ENCODE peak calls at places on chromosomes 2 and 18, in eight cellular contexts. I is stimulated activated naive B cell treated with anti-CD40 and anti-IgM and Interleukin-4, amounts not matched to agents 10 μg/mL and 1 μg/mL and 100 μg/mL, for 72 hours; D is activated B cell treated with CpG ODN at 0.5 μM for 24 hours; U is amniotic stem cell; N is pons; G is HS-27A; K is thoracic aorta; W is CD4-positive, CD25-positive, alpha-beta regulatory T cell. A is an unnamed sample.

GRCh38 chr2:2597712-2598111 is 266.6 kb upstream of the MYT1L start:
- DNase-seq in I (no peak), D (no peak), U (no peak), N (no peak), G (no peak), K (no peak), W (no peak), A (no peak)

GRCh38 chr18:24274822-24275221 is 122.8 kb downstream of the OSBPL1A start:
- DNase-seq in I (no peak), D (no peak), U (no peak), N (no peak), G (no peak), K (no peak), W (no peak), A (no peak)

GRCh38 chr2:238947920-238948710 is 100.2 kb downstream of the TWIST2 start:
- DNase-seq in I (no peak), D (no peak), U (peak; percentile 33), N (peak; percentile 36), G (no peak), K (no peak), W (no peak), A (no peak)

GRCh38 chr2:85792783-85793441 is 39.1 kb downstream of the ATOH8 start:
- DNase-seq in I (no peak), D (no peak), U (no peak), N (no peak), G (peak; percentile 95), K (no peak), W (no peak), A (no peak)

GRCh38 chr2:2134037-2134436 is 197.0 kb downstream of the MYT1L start:
- DNase-seq in I (no peak), D (no peak), U (no peak), N (no peak), G (no peak), K (no peak), W (no peak), A (no peak)

GRCh38 chr2:108988076-108988795 is 784 bp downstream of the EDAR start:
- DNase-seq in I (no peak), D (no peak), U (no peak), N (no peak), G (no peak), K (no peak), W (no peak), A (no peak)

GRCh38 chr2:39416172-39416571 is 20.9 kb downstream of the MAP4K3 start:
- DNase-seq in I (no peak), D (no peak), U (no peak), N (no peak), G (no peak), K (no peak), W (no peak), A (no peak)

GRCh38 chr2:124165698-124166097 is 140.6 kb downstream of the CNTNAP5 start:
- DNase-seq in I (no peak), D (no peak), U (no peak), N (no peak), G (no peak), K (no peak), W (no peak), A (no peak)

GRCh38 chr18:27844416-27844792 is 332.5 kb downstream of the CDH2 start:
- DNase-seq in I (no peak), D (no peak), U (no peak), N (no peak), G (no peak), K (no peak), W (no peak), A (no peak)

GRCh38 chr2:81852651-81853050 is 1548.1 kb upstream of the LRRTM1 start:
- DNase-seq in I (no peak), D (no peak), U (no peak), N (no peak), G (no peak), K (no peak), W (no peak), A (no peak)

GRCh38 chr2:49224426-49225010 is 70.2 kb upstream of the FSHR start:
- DNase-seq in I (no peak), D (no peak), U (no peak), N (no peak), G (no peak), K (no peak), W (no peak), A (no peak)

GRCh38 chr18:56235061-56235772 is 403.2 kb downstream of the TXNL1 start:
- DNase-seq in I (peak; percentile 47), D (peak; percentile 28), U (no peak), N (no peak), G (no peak), K (no peak), W (no peak), A (no peak)

GRCh38 chr2:14614011-14614410 is 18.5 kb upstream of the LRATD1 start:
- DNase-seq in I (no peak), D (no peak), U (no peak), N (no peak), G (no peak), K (no peak), W (no peak), A (no peak)

GRCh38 chr2:3131636-3132326 is 245.8 kb downstream of the EIPR1 start:
- DNase-seq in I (no peak), D (no peak), U (no peak), N (no peak), G (no peak), K (no peak), W (no peak), A (no peak)

GRCh38 chr18:63905361-63905760 is 2.4 kb upstream of the SERPINB10 start:
- DNase-seq in I (no peak), D (no peak), U (no peak), N (no peak), G (no peak), K (no peak), W (no peak), A (no peak)

GRCh38 chr2:196551014-196551413 is 88.5 kb upstream of the CCDC150 start:
- DNase-seq in I (no peak), D (no peak), U (no peak), N (no peak), G (no peak), K (no peak), W (no peak), A (no peak)

GRCh38 chr18:22032392-22032961 is 136.9 kb upstream of the GATA6 start:
- DNase-seq in I (no peak), D (no peak), U (peak; percentile 54), N (no peak), G (peak; percentile 76), K (no peak), W (no peak), A (no peak)

GRCh38 chr2:68806511-68807109 is 64.6 kb downstream of the BMP10 start:
- DNase-seq in I (no peak), D (no peak), U (no peak), N (no peak), G (no peak), K (no peak), W (no peak), A (no peak)

GRCh38 chr2:45067859-45068642 is 58.8 kb upstream of the SIX2 start:
- DNase-seq in I (no peak), D (no peak), U (no peak), N (peak; percentile 2), G (no peak), K (no peak), W (no peak), A (no peak)

GRCh38 chr2:166179201-166179600 is 51.4 kb upstream of the SCN1A start:
- DNase-seq in I (no peak), D (no peak), U (no peak), N (no peak), G (no peak), K (no peak), W (no peak), A (no peak)

GRCh38 chr2:158407031-158407430 is 49.5 kb downstream of the CCDC148 start:
- DNase-seq in I (no peak), D (no peak), U (no peak), N (no peak), G (no peak), K (no peak), W (no peak), A (no peak)

GRCh38 chr2:29726976-29727375 is 194.4 kb downstream of the ALK start:
- DNase-seq in I (no peak), D (no peak), U (no peak), N (no peak), G (no peak), K (no peak), W (no peak), A (no peak)

GRCh38 chr18:5431836-5432575 is 111.8 kb downstream of the EPB41L3 start:
- DNase-seq in I (no peak), D (no peak), U (no peak), N (no peak), G (no peak), K (no peak), W (no peak), A (no peak)

GRCh38 chr18:2716394-2717326 is 61.1 kb downstream of the SMCHD1 start:
- DNase-seq in I (no peak), D (no peak), U (no peak), N (peak; percentile 14), G (no peak), K (no peak), W (no peak), A (no peak)

GRCh38 chr18:79707239-79707638 is 27.6 kb downstream of the CTDP1 start:
- DNase-seq in I (no peak), D (no peak), U (no peak), N (no peak), G (no peak), K (no peak), W (no peak), A (no peak)

GRCh38 chr2:219087371-219087770 is 26.6 kb upstream of the IHH start:
- DNase-seq in I (no peak), D (no peak), U (no peak), N (no peak), G (no peak), K (no peak), W (no peak), A (no peak)

GRCh38 chr2:74975016-74975415 is 16.6 kb downstream of the POLE4 start:
- DNase-seq in I (no peak), D (no peak), U (no peak), N (no peak), G (no peak), K (no peak), W (no peak), A (no peak)

GRCh38 chr2:16013571-16013970 is 73.2 kb downstream of the MYCN start:
- DNase-seq in I (no peak), D (no peak), U (no peak), N (no peak), G (no peak), K (no peak), W (no peak), A (no peak)

GRCh38 chr2:173872714-173873113 is 92.5 kb downstream of the SP3 start:
- DNase-seq in I (no peak), D (no peak), U (no peak), N (no peak), G (no peak), K (no peak), W (no peak), A (no peak)

GRCh38 chr2:239464166-239465016 is 63.6 kb upstream of the HDAC4 start:
- DNase-seq in I (no peak), D (peak; percentile 13), U (no peak), N (no peak), G (no peak), K (no peak), W (no peak), A (no peak)

GRCh38 chr2:179239194-179239593 is 25.4 kb downstream of the SESTD1 start:
- DNase-seq in I (no peak), D (no peak), U (no peak), N (no peak), G (no peak), K (no peak), W (no peak), A (no peak)

GRCh38 chr2:178846458-178846802 is 39.2 kb upstream of the TTN start:
- DNase-seq in I (no peak), D (no peak), U (no peak), N (no peak), G (no peak), K (no peak), W (no peak), A (no peak)

A was measured in stimulated activated CD8-positive, alpha-beta memory T cell treated with anti-CD3 and anti-CD28 coated beads, Interleukin-2, amount 100 ng/mL, for 1 hour.